ENCODE peak calls at places on chromosome 7, in five cellular contexts. B, J, S, G and N are unnamed samples.

GRCh38 chr7:142866361-142867096 is 11.7 kb downstream of the EPHB6 start:
- DNase-seq in B (peak), S (no peak), G (no peak), J (peak), N (peak)

GRCh38 chr7:37287093-37287492 is 161.6 kb downstream of the ELMO1 start:
- DNase-seq in J (no peak), G (no peak), S (no peak), B (no peak), N (peak)

GRCh38 chr7:131249003-131249402 is 78.7 kb upstream of the MKLN1 start:
- DNase-seq in J (peak), B (no peak), G (peak), S (peak), N (no peak)

GRCh38 chr7:68573271-68574000 is 1024.8 kb upstream of the AUTS2 start:
- DNase-seq in B (no peak), S (no peak), G (no peak), J (no peak), N (peak)

GRCh38 chr7:151404216-151405011 is 5.4 kb downstream of the WDR86 start:
- DNase-seq in J (peak), G (no peak), S (no peak), B (no peak), N (no peak)

GRCh38 chr7:36301914-36302771 is 87.5 kb upstream of the ANLN start:
- DNase-seq in S (no peak), G (no peak), B (no peak), J (peak), N (no peak)

GRCh38 chr7:55019329-55019690 is 493 bp downstream of the EGFR start:
- DNase-seq in B (peak), G (peak), S (peak), J (peak), N (no peak)

GRCh38 chr7:143347950-143348349 is 14.6 kb downstream of the FAM131B start:
- DNase-seq in J (no peak), G (no peak), B (no peak), S (no peak), N (no peak)

GRCh38 chr7:29488977-29489376 is 74.7 kb upstream of the PRR15 start:
- DNase-seq in G (no peak), B (no peak), J (no peak), S (no peak), N (no peak)

GRCh38 chr7:27235387-27236052 is 7.1 kb upstream of the EVX1 start:
- DNase-seq in S (no peak), J (peak), B (peak), G (peak), N (no peak)

GRCh38 chr7:109611656-109612055 is 1042.0 kb downstream of the DNAJB9 start:
- DNase-seq in J (no peak), G (no peak), S (no peak), B (no peak), N (no peak)

GRCh38 chr7:96144260-96144526 is 177.7 kb downstream of the SLC25A13 start:
- DNase-seq in G (no peak), B (no peak), S (no peak), J (no peak), N (no peak)

DNA sequence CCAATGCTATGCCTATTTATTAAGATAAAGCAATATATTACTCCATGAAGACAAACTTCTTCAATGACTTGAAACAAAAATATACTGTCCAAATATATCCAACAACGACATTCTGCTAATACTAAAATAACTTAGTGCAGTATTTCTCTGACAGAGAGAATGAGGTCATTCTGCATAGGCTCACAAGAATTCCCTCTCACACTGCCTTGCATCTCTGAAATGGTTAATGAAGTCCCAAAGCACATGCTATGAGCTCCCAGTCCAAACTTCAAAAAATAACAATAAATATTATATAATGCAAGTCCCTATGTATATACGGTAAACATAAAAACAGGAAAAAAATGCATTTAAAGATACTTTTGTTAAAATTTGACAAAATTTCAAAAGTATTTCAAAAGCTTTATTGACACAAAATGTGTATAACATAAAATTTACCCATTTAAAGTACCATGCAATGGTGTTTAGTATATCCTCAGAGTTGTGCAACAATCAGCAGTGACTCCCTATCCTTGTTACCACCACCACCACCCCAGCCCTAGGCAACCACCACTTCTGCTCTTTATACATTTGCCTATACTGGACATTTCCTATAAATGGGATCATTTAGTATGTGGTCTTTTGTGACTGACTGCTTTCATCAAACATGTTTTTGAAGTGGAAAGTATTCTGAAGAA is 27.6 kb downstream of the CHCHD3 start:
- DNase-seq in G (no peak), J (no peak), S (no peak), B (no peak), N (no peak)
- H3K27ac ChIP-seq in G (peak), J (peak), S (peak), B (no peak), N (no peak)

DNA sequence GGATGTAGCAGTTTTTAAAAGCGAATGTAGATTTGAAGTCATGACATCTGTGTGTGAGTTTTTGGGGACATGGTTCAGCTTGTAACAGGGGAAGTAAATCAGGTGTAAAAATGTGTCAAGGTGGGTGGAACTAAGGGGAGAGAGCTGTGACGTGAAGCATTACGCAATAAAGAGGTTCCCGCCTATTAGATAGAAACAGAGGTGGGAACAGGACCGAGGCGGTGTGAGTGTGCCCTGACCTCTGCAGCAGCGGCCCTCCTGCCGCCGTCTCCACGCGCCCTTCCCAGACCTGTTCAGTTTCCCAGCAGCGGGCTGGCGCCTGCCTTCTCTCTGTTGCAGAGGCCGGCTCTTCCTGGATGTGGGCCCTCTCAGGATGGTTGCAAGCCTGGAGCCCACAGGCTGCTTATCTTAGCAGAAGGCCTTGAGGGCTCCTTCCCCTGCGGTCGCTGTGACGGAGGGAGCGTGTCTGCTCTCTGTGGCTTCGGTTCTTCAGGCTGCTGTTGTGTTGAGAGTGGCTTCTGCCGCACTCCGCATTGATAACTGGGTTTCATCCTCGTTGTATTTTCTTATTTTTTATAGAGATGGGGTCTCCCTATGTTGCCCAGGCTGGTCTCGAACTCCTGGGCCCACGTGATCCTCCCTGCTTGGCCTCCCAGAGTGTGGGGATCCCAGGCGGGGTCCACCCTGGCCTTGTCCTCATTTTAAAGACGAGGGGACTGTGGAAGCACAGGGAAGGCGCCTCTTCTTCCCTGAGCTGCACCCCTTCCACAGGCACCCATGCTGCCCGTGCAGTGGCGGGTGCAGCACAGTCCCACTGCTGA is 65.0 kb downstream of the DNAJB6 start:
- DNase-seq in S (no peak), B (no peak), G (no peak), J (no peak), N (no peak)
- H3K27ac ChIP-seq in S (no peak), B (no peak), G (peak), J (peak), N (no peak)

DNA sequence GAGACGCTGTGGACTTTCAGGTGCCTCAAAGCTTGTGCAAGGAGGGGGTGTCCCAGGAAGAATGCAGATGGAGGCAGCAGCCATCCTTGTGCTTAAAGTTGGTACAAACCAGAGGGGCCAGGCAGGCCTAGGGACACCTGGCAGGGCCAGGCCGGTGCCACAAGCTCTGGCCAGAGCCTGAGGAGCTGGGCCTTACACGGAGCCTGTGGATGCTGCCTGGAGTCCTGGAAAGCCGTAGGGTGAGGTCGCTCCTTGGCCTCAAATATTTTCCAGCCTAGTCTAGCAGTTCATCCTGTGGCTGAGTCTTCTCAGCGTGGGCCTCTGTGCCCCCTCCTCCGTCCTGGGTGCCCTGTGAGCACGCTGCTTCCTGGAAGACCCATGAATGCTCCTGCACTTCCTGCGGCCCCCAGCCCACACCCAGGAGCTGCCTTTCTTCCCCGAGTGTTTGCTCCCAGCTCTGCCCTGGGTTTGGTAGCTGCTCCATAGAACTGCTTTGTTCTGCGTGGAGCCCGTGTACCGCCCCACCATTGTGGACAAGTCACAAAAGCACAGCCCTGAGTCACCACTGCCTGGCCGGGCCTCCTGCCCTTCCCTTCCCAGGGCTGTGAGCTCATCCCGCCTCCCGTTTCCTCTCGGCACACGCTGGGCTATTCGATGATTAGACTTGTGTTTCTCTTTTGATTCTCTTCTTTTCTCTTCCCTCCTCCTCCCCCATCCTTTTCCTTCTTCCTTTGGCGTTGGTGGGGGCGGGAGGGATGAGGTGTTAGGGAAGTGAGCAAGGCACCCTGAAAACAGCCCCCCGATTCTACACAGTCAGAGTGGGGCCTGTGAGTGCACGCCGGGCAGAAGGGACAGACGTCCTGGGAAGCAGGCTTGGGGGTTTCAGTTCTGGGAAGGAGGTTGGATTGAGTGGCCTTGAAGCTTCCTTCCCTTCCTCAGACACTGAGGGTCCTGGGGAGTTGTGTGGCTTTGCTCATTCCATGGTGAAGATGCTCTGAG is 73.2 kb upstream of the SHH start:
- DNase-seq in J (no peak), S (peak), G (peak), B (no peak), N (no peak)
- H3K27ac ChIP-seq in J (no peak), S (no peak), G (peak), B (no peak), N (no peak)

DNA sequence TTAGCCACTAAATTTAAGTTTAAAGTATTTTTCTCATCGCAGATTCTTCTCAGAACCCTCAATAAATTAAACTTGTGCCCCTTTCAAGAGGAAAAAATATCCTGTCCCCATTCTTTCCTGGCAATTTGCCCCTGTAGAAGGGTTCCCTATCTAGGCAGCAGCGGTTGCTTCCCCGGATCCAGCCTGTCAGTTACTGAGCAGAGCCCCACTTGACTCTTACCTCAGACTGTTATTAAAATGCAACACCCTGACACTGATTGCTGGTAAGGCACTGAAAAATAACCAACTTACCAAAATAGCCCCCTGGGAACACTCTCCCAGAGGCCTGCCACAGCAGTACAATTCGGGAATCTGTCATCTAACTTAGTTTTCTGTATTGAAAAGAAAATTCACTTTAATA is 13.9 kb downstream of the LMTK2 start:
- DNase-seq in J (no peak), B (no peak), G (no peak), S (no peak), N (no peak)
- H3K27ac ChIP-seq in J (peak), B (peak), G (peak), S (no peak), N (no peak)

GRCh38 chr7:26153246-26153822 is 1.3 kb downstream of the NFE2L3 start:
- DNase-seq in G (no peak), S (no peak), J (no peak), B (no peak), N (no peak)
- H3K27ac ChIP-seq in G (peak), S (no peak), J (no peak), B (peak), N (no peak)

DNA sequence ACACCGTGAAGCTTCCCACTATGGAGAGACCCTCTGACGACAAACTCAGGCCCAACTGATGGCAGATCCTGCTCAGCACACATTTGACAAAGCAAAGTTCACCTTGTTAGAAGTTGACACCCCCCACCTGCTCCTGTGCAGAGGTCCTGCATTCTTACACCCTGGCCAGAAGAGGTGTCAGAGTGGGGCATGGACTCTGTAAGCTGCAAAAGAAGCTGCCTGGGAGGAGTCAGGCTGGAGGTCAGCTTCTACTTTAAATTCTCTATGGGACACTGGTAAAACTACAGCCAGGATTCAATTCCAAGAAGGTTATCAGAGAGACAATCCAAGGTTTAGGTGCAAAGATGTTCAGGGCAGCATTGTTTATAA is 20.0 kb upstream of the TNS3 start:
- DNase-seq in B (peak), S (no peak), J (no peak), G (no peak), N (no peak)
- H3K27ac ChIP-seq in B (no peak), S (no peak), J (no peak), G (no peak), N (peak)

DNA sequence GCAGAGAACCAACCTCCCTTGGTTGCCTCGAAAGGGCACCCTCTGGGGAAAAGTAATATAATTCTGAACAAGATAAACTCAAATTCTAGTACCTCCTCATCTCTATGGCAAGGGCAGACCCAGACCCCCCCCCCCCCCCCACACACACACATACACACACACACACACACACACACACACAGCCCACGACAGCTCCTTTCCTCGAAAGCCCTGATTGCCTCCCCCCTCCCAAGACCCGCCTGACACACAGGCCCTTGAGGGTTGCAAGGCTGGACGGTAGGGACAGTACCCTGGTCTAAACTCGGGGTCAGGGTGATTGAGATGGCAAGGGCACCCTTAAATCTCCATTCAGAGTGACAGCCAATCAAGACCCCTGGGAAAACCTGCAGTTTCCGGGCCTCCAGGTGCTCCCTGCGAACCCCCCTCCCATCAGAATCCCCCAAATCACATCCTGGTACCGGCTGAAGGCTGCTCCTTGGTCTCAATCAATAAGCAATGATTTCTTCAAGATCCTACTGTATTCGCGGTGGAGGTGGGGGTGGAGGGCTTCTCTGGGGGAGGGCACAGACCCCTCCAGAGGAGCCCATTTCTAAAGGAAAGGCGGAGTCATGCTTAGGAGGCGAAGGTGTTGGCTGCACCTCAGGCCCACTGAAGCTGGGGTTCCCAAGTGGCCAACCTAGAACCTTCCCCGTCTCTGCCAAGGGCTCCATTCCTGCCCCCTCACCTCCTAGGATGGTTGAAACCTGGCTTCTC is 100.7 kb downstream of the HIP1 start:
- DNase-seq in G (no peak), S (no peak), B (no peak), J (no peak), N (no peak)
- H3K27ac ChIP-seq in G (peak), S (no peak), B (no peak), J (peak), N (no peak)

GRCh38 chr7:100889761-100890639 is 485 bp upstream of the UFSP1 start:
- DNase-seq in B (peak), G (peak), J (peak), S (peak), N (peak)
- H3K27ac ChIP-seq in B (peak), G (peak), J (peak), S (peak), N (peak)

DNA sequence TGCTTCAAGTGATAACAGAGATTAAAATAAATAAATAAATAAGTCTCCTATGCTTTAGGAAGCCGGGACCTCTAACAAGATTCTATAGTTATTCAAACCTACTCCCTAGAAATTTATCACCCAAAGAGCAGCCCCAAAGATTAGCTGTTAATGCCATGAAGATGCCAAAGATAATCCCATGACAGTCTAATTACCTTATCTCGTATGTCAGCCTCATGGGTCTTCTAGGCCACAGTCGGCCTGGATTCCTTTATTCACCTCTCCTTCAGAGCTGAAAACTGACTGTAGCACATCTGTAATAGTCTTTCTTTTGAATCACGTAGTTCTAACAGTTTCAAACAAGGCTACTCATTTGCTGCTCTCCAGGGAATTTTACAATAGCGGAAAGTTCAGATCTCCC is 24.2 kb downstream of the COL1A2 start:
- DNase-seq in J (no peak), B (no peak), S (no peak), G (no peak), N (no peak)
- H3K27ac ChIP-seq in J (peak), B (no peak), S (no peak), G (no peak), N (no peak)

DNA sequence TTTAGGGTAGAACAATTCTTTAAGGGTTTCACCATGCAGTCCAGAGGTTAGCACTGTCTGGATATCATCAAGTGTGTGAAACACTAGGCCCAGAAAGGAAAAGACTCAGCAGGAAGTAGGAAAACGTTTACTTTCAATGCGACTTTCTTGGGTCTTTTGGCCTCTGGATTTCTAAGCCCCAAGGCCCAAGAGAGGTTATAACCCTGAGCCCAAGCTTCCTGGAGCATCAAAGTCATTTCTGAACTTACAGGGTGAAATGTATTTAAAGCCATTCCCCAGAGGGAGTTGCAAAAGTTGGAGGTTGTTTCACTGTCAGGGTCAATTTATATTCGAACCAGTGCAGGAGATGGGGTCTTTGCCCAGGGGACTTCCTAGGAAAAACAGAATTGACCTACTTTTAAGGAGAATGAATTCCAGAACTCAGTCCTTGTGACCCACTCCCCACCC is 157.9 kb downstream of the C7orf25 start:
- DNase-seq in B (no peak), G (no peak), S (no peak), J (no peak), N (no peak)
- H3K27ac ChIP-seq in B (no peak), G (peak), S (no peak), J (peak), N (no peak)